ENCODE peak calls at places on chromosomes 4 and X, in eight cellular contexts. T, A, Y, U, L, D, G and Z are unnamed samples.

GRCh38 chr4:144583658-144584057 is 62.3 kb upstream of the HHIP start:
- ATAC-seq in A (no peak), Y (no peak), U (no peak), L (peak; percentile 84), T (no peak), D (peak; percentile 68), G (peak; percentile 91), Z (no peak)

GRCh38 chrX:38275615-38276014 is 51.7 kb downstream of the RPGR start:
- ATAC-seq in D (no peak), G (peak; percentile 13), U (no peak), A (peak; percentile 46), L (peak; percentile 99), Y (no peak), T (peak; percentile 45), Z (no peak)

GRCh38 chr4:22668301-22668700 is 24.4 kb upstream of the GBA3 start:
- ATAC-seq in A (peak; percentile 48), G (peak; percentile 64), T (no peak), U (no peak), D (no peak), L (no peak), Y (no peak), Z (no peak)

GRCh38 chr4:139916041-139916440 is 237.9 kb downstream of the MAML3 start:
- ATAC-seq in A (no peak), T (no peak), G (no peak), Y (no peak), U (no peak), L (no peak), D (no peak), Z (no peak)

GRCh38 chr4:48727666-48728459 is 52.2 kb downstream of the FRYL start:
- ATAC-seq in Y (no peak), G (no peak), L (no peak), A (peak; percentile 71), D (no peak), T (no peak), U (no peak), Z (no peak)

GRCh38 chr4:86544313-86544966 is 49.7 kb upstream of the PTPN13 start:
- ATAC-seq in Y (no peak), L (no peak), T (no peak), D (no peak), G (no peak), A (peak; percentile 89), U (no peak), Z (no peak)

GRCh38 chr4:1167244-1167949 is 5.0 kb downstream of the SPON2 start:
- ATAC-seq in U (peak; percentile 90), Y (peak; percentile 78), A (peak; percentile 96), G (peak; percentile 91), L (peak; percentile 79), T (peak; percentile 58), D (peak; percentile 85), Z (peak; percentile 81)

GRCh38 chrX:129622757-129623301 is 31.9 kb downstream of the APLN start:
- ATAC-seq in L (no peak), Y (no peak), D (no peak), A (no peak), G (no peak), T (no peak), U (peak; percentile 45), Z (no peak)

GRCh38 chrX:68694429-68695205 is 47.2 kb downstream of the STARD8 start:
- ATAC-seq in A (no peak), L (no peak), U (peak; percentile 34), G (peak; percentile 20), T (peak; percentile 25), D (no peak), Y (no peak), Z (no peak)

GRCh38 chr4:89308161-89308500 is 531 bp upstream of the GPRIN3 start:
- ATAC-seq in D (peak; percentile 17), U (peak; percentile 21), A (no peak), T (peak; percentile 41), G (peak; percentile 31), L (peak; percentile 52), Y (no peak), Z (peak; percentile 27)

GRCh38 chr4:150769235-150769634 is 187.3 kb downstream of the MAB21L2 start:
- ATAC-seq in Y (no peak), D (no peak), U (no peak), A (peak; percentile 82), L (peak; percentile 76), T (peak; percentile 96), G (peak; percentile 94), Z (no peak)

GRCh38 chr4:55864577-55865223 is 11.3 kb downstream of the EXOC1 start:
- ATAC-seq in T (no peak), L (no peak), Y (no peak), D (no peak), U (no peak), A (no peak), G (no peak), Z (no peak)

GRCh38 chr4:168374772-168375523 is 56.4 kb upstream of the DDX60 start:
- ATAC-seq in Y (no peak), D (no peak), L (no peak), G (peak; percentile 92), A (no peak), U (no peak), T (peak; percentile 83), Z (no peak)
- TF ChIP-seq POLR2A in Y (no peak), D (no peak), L (no peak), G (no peak), A (no peak), U (no peak), T (no peak), Z (no peak)

GRCh38 chrX:40131644-40132376 is 34.1 kb upstream of the BCOR start:
- ATAC-seq in A (no peak), D (no peak), T (no peak), U (peak; percentile 60), G (no peak), L (no peak), Y (peak; percentile 33), Z (no peak)
- H3K27ac ChIP-seq in A (no peak overlapping the region), D (no peak overlapping the region), T (no peak overlapping the region), U (peak overlapping the region; percentile 61), G (peak overlapping the region; percentile 29), L (peak overlapping the region; percentile 74), Y (peak overlapping the region; percentile 71), Z (peak overlapping the region; percentile 73)

GRCh38 chr4:109915385-109916002 is 2.8 kb downstream of the EGF start:
- ATAC-seq in Y (peak; percentile 73), A (no peak), T (peak; percentile 7), L (no peak), D (no peak), G (no peak), U (no peak), Z (no peak)
- TF ChIP-seq POLR2A in Y (no peak), A (no peak), T (no peak), L (no peak), D (no peak), G (no peak), U (no peak), Z (no peak)

GRCh38 chrX:105462191-105462590 is 241.7 kb upstream of the TEX13A start:
- ATAC-seq in A (no peak), T (no peak), D (no peak), Y (no peak), G (no peak), U (no peak), L (no peak), Z (no peak)
- H3K27ac ChIP-seq in A (no peak overlapping the region), T (no peak overlapping the region), D (no peak overlapping the region), Y (no peak overlapping the region), G (no peak overlapping the region), U (no peak overlapping the region), L (no peak overlapping the region), Z (no peak overlapping the region)

GRCh38 chrX:49040376-49040955 is 2.7 kb downstream of the TFE3 start:
- ATAC-seq in T (no peak), D (no peak), U (no peak), L (no peak), Y (no peak), G (no peak), A (no peak), Z (no peak)

GRCh38 chrX:49041683-49042529 is 1.3 kb downstream of the TFE3 start:
- ATAC-seq in Y (peak; percentile 22), G (no peak), D (no peak), L (no peak), T (no peak), A (no peak), U (no peak), Z (no peak)

GRCh38 chrX:49042581-49043219 is 457 bp downstream of the TFE3 start:
- ATAC-seq in Y (no peak), T (no peak), A (no peak), G (peak; percentile 1), L (peak; percentile 4), U (no peak), D (no peak), Z (no peak)

GRCh38 chrX:49043220-49043986 is at the start of gene TFE3:
- ATAC-seq in A (peak; percentile 94), G (peak; percentile 84), Y (peak; percentile 93), U (peak; percentile 95), L (peak; percentile 78), T (peak; percentile 88), D (peak; percentile 96), Z (peak; percentile 91)

DNA sequence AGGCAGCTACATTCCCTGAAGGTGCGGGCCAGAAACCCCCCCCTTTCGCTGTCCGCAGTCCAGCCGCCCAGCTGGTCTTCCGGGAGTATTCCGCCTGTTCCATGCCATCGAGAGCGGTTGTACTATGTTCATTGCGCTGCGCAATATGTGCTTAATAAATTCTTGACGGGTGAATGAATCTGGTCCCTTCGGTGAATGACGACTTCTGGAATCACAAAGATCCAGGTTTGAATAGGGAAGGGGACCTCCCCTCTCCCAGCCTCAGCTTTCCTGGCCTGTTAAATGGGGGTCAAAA is 777 bp upstream of the TFE3 start:
- ATAC-seq in L (no peak), G (no peak), D (no peak), U (no peak), T (no peak), A (no peak), Y (no peak), Z (no peak)
- TF ChIP-seq POLR2A in L (no peak), G (peak; percentile 67), D (no peak), U (no peak), T (no peak), A (no peak), Y (no peak), Z (no peak)